ENCODE peak calls at places on chromosomes 16 and 17, in ten cellular contexts. A is ACHN; J is CD8-positive, alpha-beta memory T cell; Y is anterior cingulate cortex; L is GM20000; P is skeletal muscle cell; M is activated CD4-positive, alpha-beta T cell treated with anti-CD3 and anti-CD28 coated beads, Interleukin-2, amount 50 U/mL, for 48 hours; D is HAP-1; U is HTR-8/SVneo; Z is upper lobe of right lung. N is an unnamed sample.

GRCh38 chr16:20016234-20016633 is 57.5 kb downstream of the GPR139 start:
- DNase-seq in M (no peak), L (no peak), Z (no peak), U (no peak), Y (no peak), J (no peak), P (no peak), A (no peak), D (no peak), N (no peak)

GRCh38 chr17:20010099-20010863 is 1.1 kb downstream of the SPECC1 start:
- DNase-seq in A (peak; percentile 80), U (peak; percentile 69), D (peak; percentile 61), M (peak; percentile 7), P (no peak), L (peak; percentile 25), Y (peak; percentile 42), Z (no peak), J (peak; percentile 7), N (peak; percentile 69)

GRCh38 chr17:83012161-83012800 is 67.1 kb upstream of the METRNL start:
- DNase-seq in P (no peak), M (no peak), Y (no peak), A (no peak), U (no peak), D (no peak), Z (no peak), J (no peak), L (no peak), N (no peak)

GRCh38 chr17:39271546-39271945 is 45.8 kb upstream of the STAC2 start:
- DNase-seq in U (no peak), J (no peak), D (no peak), L (no peak), P (peak; percentile 18), A (no peak), Z (no peak), Y (no peak), M (no peak), N (no peak)

GRCh38 chr17:46182961-46183360 is 10.3 kb downstream of the KANSL1 start:
- DNase-seq in Z (no peak), M (peak; percentile 37), Y (no peak), L (no peak), U (no peak), J (no peak), D (peak; percentile 45), P (no peak), A (no peak), N (no peak)

GRCh38 chr16:24013733-24014645 is 178.2 kb downstream of the PRKCB start:
- DNase-seq in L (peak; percentile 84), D (peak; percentile 40), J (peak; percentile 85), U (no peak), M (peak; percentile 63), Y (no peak), Z (no peak), P (no peak), A (no peak), N (no peak)

GRCh38 chr17:12545877-12546513 is 119.7 kb upstream of the MYOCD start:
- DNase-seq in L (peak; percentile 51), Y (no peak), U (peak; percentile 33), P (no peak), M (peak; percentile 7), D (peak; percentile 40), Z (no peak), A (peak; percentile 63), J (no peak), N (peak; percentile 37)

GRCh38 chr16:27355610-27356009 is 41.8 kb downstream of the IL4R start:
- DNase-seq in Z (peak; percentile 75), L (no peak), Y (no peak), A (peak; percentile 52), D (peak; percentile 50), U (no peak), J (no peak), M (peak; percentile 73), P (no peak), N (peak; percentile 14)

GRCh38 chr17:75927286-75927922 is 13.4 kb downstream of the FBF1 start:
- DNase-seq in U (peak; percentile 45), Y (no peak), L (peak; percentile 71), D (peak; percentile 52), M (no peak), Z (no peak), A (peak; percentile 19), P (no peak), J (no peak), N (no peak)

GRCh38 chr17:63041722-63042121 is 75.7 kb downstream of the TANC2 start:
- DNase-seq in U (no peak), Z (no peak), P (no peak), L (no peak), M (no peak), J (no peak), D (no peak), A (no peak), Y (no peak), N (no peak)

GRCh38 chr17:19021622-19022083 is 17.1 kb upstream of the FAM83G start:
- DNase-seq in L (no peak), P (no peak), U (no peak), D (peak; percentile 66), J (peak; percentile 23), Z (no peak), Y (no peak), M (peak; percentile 61), A (peak; percentile 21), N (no peak)

GRCh38 chr16:85563515-85564276 is 49.4 kb upstream of the GSE1 start:
- DNase-seq in J (no peak), M (no peak), Y (no peak), U (no peak), A (peak; percentile 90), L (no peak), P (no peak), Z (peak; percentile 91), D (no peak), N (peak; percentile 85)

GRCh38 chr16:720507-720989 is 398 bp upstream of the ANTKMT start:
- DNase-seq in M (peak; percentile 74), Y (peak; percentile 69), Z (no peak), L (peak; percentile 82), U (peak; percentile 66), D (peak; percentile 86), A (peak; percentile 93), P (peak; percentile 46), J (peak; percentile 33), N (peak; percentile 82)

GRCh38 chr17:65559802-65560627 is 1.4 kb downstream of the AXIN2 start:
- DNase-seq in J (peak; percentile 49), L (peak; percentile 62), U (peak; percentile 48), D (peak; percentile 72), A (no peak), M (peak; percentile 35), Z (peak; percentile 78), P (no peak), Y (no peak), N (no peak)

GRCh38 chr16:70380205-70380918 is 33.7 kb downstream of the DDX19A start:
- DNase-seq in D (peak; percentile 86), Z (peak; percentile 80), M (peak; percentile 86), P (peak; percentile 38), Y (peak; percentile 65), J (peak; percentile 75), A (peak; percentile 92), U (peak; percentile 83), L (peak; percentile 34), N (peak; percentile 91)

GRCh38 chr17:38707678-38708351 is 2.7 kb downstream of the MLLT6 start:
- DNase-seq in U (no peak), A (no peak), M (no peak), Y (no peak), D (no peak), Z (no peak), L (no peak), J (no peak), P (no peak), N (no peak)

GRCh38 chr17:35889818-35890773 is 9.9 kb upstream of the CCL5 start:
- DNase-seq in Z (no peak), M (no peak), D (peak; percentile 59), Y (peak; percentile 0), U (peak; percentile 56), A (no peak), L (no peak), J (no peak), P (no peak), N (peak; percentile 85)

GRCh38 chr17:4522661-4523060 is 24.0 kb downstream of the SPNS2 start:
- DNase-seq in Y (no peak), U (no peak), D (no peak), J (no peak), P (no peak), M (no peak), L (no peak), Z (no peak), A (no peak), N (no peak)

GRCh38 chr16:9578459-9578858 is 487.0 kb downstream of the HAPSTR1 start:
- DNase-seq in D (no peak), U (no peak), P (no peak), Y (no peak), M (no peak), Z (no peak), A (no peak), L (no peak), J (no peak), N (no peak)

GRCh38 chr16:27237229-27238015 is 31.1 kb downstream of the NSMCE1 start:
- DNase-seq in L (peak; percentile 72), J (peak; percentile 67), Y (no peak), A (no peak), D (no peak), Z (peak; percentile 68), U (no peak), P (no peak), M (peak; percentile 86), N (no peak)

GRCh38 chr16:50467943-50468748 is 80.0 kb upstream of the NKD1 start:
- DNase-seq in M (no peak), Y (no peak), D (peak; percentile 54), L (peak; percentile 63), P (no peak), J (peak; percentile 10), Z (peak; percentile 57), U (no peak), A (no peak), N (no peak)

N was measured in NCI-H226.